ENCODE peak calls at places on chromosomes 13 and 19, in seven cellular contexts. I, C, X, K, N, H and O are unnamed samples.

GRCh38 chr13:67008075-67008668 is 222.0 kb downstream of the PCDH9 start:
- DNase-seq in I (no peak), C (no peak), X (no peak), K (no peak), N (no peak), H (no peak), O (no peak)

GRCh38 chr19:5238700-5239099 is 101.9 kb downstream of the PTPRS start:
- DNase-seq in I (no peak), C (no peak), X (no peak), K (no peak), N (no peak), H (no peak), O (no peak)

GRCh38 chr19:38658462-38659306 is 11.2 kb downstream of the ACTN4 start:
- DNase-seq in I (no peak), C (no peak), X (peak; percentile 99), K (peak; percentile 93), N (peak; percentile 71), H (peak; percentile 84), O (peak; percentile 81)

GRCh38 chr19:7799640-7800355 is 30.2 kb upstream of the EVI5L start:
- DNase-seq in I (no peak), C (peak; percentile 62), X (peak; percentile 67), K (peak; percentile 45), N (peak; percentile 83), H (peak; percentile 80), O (peak; percentile 82)

GRCh38 chr13:35817642-35818576 is 313.3 kb downstream of the DCLK1 start:
- DNase-seq in I (no peak), C (no peak), X (no peak), K (no peak), N (no peak), H (no peak), O (no peak)

GRCh38 chr19:54256250-54257115 is 590 bp downstream of the LILRB5 start:
- DNase-seq in I (no peak), C (no peak), X (no peak), K (no peak), N (no peak), H (no peak), O (no peak)

GRCh38 chr19:56566904-56567273 is 379 bp upstream of the ZNF470 start:
- DNase-seq in I (no peak), C (no peak), X (peak; percentile 66), K (no peak), N (peak; percentile 78), H (peak; percentile 50), O (no peak)

GRCh38 chr19:17805427-17805826 is 10.5 kb downstream of the B3GNT3 start:
- DNase-seq in I (no peak), C (no peak), X (no peak), K (no peak), N (no peak), H (no peak), O (no peak)

GRCh38 chr19:42114412-42114811 is 17.8 kb downstream of the POU2F2 start:
- DNase-seq in I (no peak), C (no peak), X (no peak), K (no peak), N (no peak), H (no peak), O (no peak)

GRCh38 chr19:15895876-15896430 is 1.9 kb downstream of the CYP4F2 start:
- DNase-seq in I (no peak), C (no peak), X (no peak), K (no peak), N (no peak), H (no peak), O (no peak)

GRCh38 chr13:34156841-34157365 is 339.0 kb downstream of the RFC3 start:
- DNase-seq in I (no peak), C (no peak), X (peak; percentile 95), K (peak; percentile 82), N (peak; percentile 22), H (peak; percentile 93), O (peak; percentile 80)

GRCh38 chr19:10553943-10554381 is 10.3 kb downstream of the ATG4D start:
- DNase-seq in I (no peak), C (peak; percentile 83), X (no peak), K (no peak), N (no peak), H (no peak), O (no peak)

GRCh38 chr19:30391554-30392551 is 19.7 kb downstream of the ZNF536 start:
- DNase-seq in I (no peak), C (no peak), X (no peak), K (peak; percentile 97), N (no peak), H (no peak), O (no peak)

GRCh38 chr13:24649685-24650038 is 30.5 kb upstream of the ATP12A start:
- DNase-seq in I (no peak), C (no peak), X (no peak), K (no peak), N (no peak), H (no peak), O (no peak)

GRCh38 chr13:103287659-103288058 is 221.4 kb upstream of the SLC10A2 start:
- DNase-seq in I (no peak), C (no peak), X (no peak), K (peak; percentile 50), N (no peak), H (no peak), O (no peak)

GRCh38 chr13:24215732-24216131 is 55.2 kb downstream of the SPATA13 start:
- DNase-seq in I (no peak), C (no peak), X (no peak), K (peak; percentile 30), N (no peak), H (peak; percentile 72), O (no peak)

GRCh38 chr13:25821761-25822160 is 230.1 kb downstream of the SHISA2 start:
- DNase-seq in I (no peak), C (no peak), X (no peak), K (no peak), N (no peak), H (no peak), O (no peak)

GRCh38 chr13:26310003-26310402 is 56.1 kb downstream of the CDK8 start:
- DNase-seq in I (no peak), C (no peak), X (no peak), K (no peak), N (no peak), H (no peak), O (no peak)

GRCh38 chr13:73168993-73169401 is 110.2 kb downstream of the KLF5 start:
- DNase-seq in I (no peak), C (no peak), X (no peak), K (no peak), N (no peak), H (no peak), O (peak; percentile 50)

GRCh38 chr13:41700790-41701310 is 243.5 kb downstream of the RGCC start:
- DNase-seq in I (no peak), C (no peak), X (peak; percentile 24), K (peak; percentile 74), N (no peak), H (peak; percentile 41), O (no peak)

GRCh38 chr13:30774214-30774730 is 38.9 kb downstream of the ALOX5AP start:
- DNase-seq in I (no peak), C (peak; percentile 52), X (no peak), K (no peak), N (no peak), H (no peak), O (no peak)

GRCh38 chr13:59906413-59907027 is 257.2 kb downstream of the DIAPH3 start:
- DNase-seq in I (no peak), C (no peak), X (peak; percentile 9), K (peak; percentile 3), N (no peak), H (peak; percentile 7), O (no peak)

GRCh38 chr13:40145139-40145538 is 489.7 kb downstream of the COG6 start:
- DNase-seq in I (no peak), C (no peak), X (no peak), K (no peak), N (no peak), H (no peak), O (no peak)

GRCh38 chr13:31322025-31322424 is 122.2 kb downstream of the B3GLCT start:
- DNase-seq in I (no peak), C (no peak), X (no peak), K (no peak), N (no peak), H (peak; percentile 27), O (no peak)

GRCh38 chr19:30312582-30313352 is 59.4 kb upstream of the ZNF536 start:
- DNase-seq in I (no peak), C (no peak), X (no peak), K (no peak), N (no peak), H (no peak), O (no peak)

DNA sequence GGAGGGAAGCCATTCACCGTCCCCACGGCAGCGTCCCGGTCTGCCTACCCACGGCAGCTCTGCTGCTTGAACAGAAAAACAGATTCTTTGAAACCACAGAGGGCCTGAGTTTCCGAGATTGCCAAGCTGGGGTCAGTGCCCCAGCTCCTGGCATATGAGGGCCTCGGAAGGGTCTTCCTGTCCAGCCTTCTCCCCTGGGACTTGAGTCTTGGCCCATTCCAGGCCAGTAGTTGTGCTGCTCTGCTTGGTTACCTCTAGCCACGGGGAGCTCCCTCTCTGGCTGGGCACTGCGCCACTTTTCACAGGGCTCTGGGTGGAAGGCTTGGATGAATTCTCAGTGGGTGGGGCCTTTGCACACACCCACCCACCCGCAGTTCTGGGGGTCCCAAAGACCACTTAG is 8.6 kb upstream of the SPIB start:
- DNase-seq in I (no peak), C (no peak), X (no peak), K (no peak), N (no peak), H (no peak), O (no peak)
- H3K4me1 ChIP-seq in I (peaks cover 7% of the 10 kb centered on the region), C (no peaks in the 10 kb centered on the region), X (no peaks in the 10 kb centered on the region), K (no peaks in the 10 kb centered on the region), N (no peaks in the 10 kb centered on the region), H (no peaks in the 10 kb centered on the region), O (peaks cover 11% of the 10 kb centered on the region)

GRCh38 chr19:39936020-39936419 is 1.6 kb upstream of the FCGBP start:
- DNase-seq in I (no peak), C (no peak), X (peak; percentile 65), K (no peak), N (no peak), H (no peak), O (no peak)
- H3K4me1 ChIP-seq in I (peaks cover 9% of the 10 kb centered on the region), C (peaks cover 51% of the 10 kb centered on the region), X (peaks cover 41% of the 10 kb centered on the region), K (no peaks in the 10 kb centered on the region), N (peaks cover 4% of the 10 kb centered on the region), H (no peaks in the 10 kb centered on the region), O (peaks cover 7% of the 10 kb centered on the region)

DNA sequence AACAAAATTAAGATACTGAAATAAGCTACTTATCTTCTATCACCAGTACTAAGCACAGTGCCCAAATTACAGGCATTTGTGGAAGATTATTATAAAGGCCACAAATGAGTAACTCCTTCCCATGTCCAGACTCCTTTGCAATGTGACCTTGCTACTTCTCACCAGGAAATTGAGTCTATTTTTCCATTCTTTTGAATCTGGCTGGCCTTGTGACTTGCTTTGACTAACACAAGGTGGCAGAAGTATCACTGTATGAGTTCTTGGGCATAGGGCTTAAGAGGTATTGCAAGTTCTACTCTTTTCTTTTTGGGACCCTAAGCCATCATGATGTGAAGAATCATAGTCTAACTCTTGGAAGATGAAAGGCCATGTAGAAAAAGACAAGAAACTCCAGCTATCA is 49.9 kb downstream of the UGGT2 start:
- DNase-seq in I (no peak), C (no peak), X (peak; percentile 17), K (no peak), N (no peak), H (peak; percentile 56), O (no peak)
- H3K4me1 ChIP-seq in I (no peaks in the 10 kb centered on the region), C (no peaks in the 10 kb centered on the region), X (no peaks in the 10 kb centered on the region), K (no peaks in the 10 kb centered on the region), N (no peaks in the 10 kb centered on the region), H (no peaks in the 10 kb centered on the region), O (no peaks in the 10 kb centered on the region)

DNA sequence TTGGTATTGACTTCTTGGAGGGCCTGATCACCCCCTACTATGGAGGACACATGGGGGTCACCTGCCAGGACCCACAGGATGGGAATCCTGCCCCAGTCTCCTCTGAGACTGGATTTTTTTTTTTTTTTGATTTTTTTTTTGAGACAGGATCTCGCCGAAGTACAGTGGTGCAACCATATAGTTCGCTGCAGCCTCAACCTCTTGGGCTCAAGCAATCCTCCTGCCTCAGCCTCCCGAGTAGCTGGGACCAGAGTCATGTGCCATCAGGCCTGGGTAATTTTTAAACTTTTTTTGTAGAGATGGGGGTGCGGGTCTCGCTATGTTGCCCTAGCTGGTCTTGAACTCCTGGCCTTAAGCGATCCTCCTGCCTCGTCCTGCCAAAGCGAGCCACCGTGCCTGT is 14.2 kb upstream of the ADGRE5 start:
- DNase-seq in I (no peak), C (no peak), X (no peak), K (no peak), N (no peak), H (no peak), O (no peak)
- H3K4me1 ChIP-seq in I (peaks cover 68% of the 10 kb centered on the region), C (peaks cover 89% of the 10 kb centered on the region), X (peaks cover 11% of the 10 kb centered on the region), K (peaks cover 8% of the 10 kb centered on the region), N (peaks cover 13% of the 10 kb centered on the region), H (peaks cover 37% of the 10 kb centered on the region), O (no peaks in the 10 kb centered on the region)